ENCODE peak calls at places on chromosomes 2 and 18, in nine cellular contexts. One of them, this sample, is unnamed.

GRCh38 chr2:190186238-190186637 is 123.7 kb upstream of the MSTN start:
- DNase-seq in RPMI8226: no peak
- DNase-seq in NCI-H774: no peak
- DNase-seq in brain microvascular endothelial cell: no peak
- DNase-seq in T-cell: no peak
- DNase-seq in activated naive CD4-positive, alpha-beta T cell treated with anti-CD3 and anti-CD28 coated beads, Interleukin-2, amount 10 ng/mL, durations not matched to agents 7 days and 5 days: no peak
- DNase-seq in A172: no peak
- DNase-seq in T-helper 2 cell: no peak
- DNase-seq in LNCaP clone FGC: no peak
- DNase-seq in this sample: no peak

GRCh38 chr2:237996041-237996593 is 29.3 kb downstream of the UBE2F start:
- DNase-seq in RPMI8226: no peak
- DNase-seq in NCI-H774: no peak
- DNase-seq in brain microvascular endothelial cell: no peak
- DNase-seq in T-cell: no peak
- DNase-seq in activated naive CD4-positive, alpha-beta T cell treated with anti-CD3 and anti-CD28 coated beads, Interleukin-2, amount 10 ng/mL, durations not matched to agents 7 days and 5 days: no peak
- DNase-seq in A172: peak
- DNase-seq in T-helper 2 cell: no peak
- DNase-seq in LNCaP clone FGC: no peak
- DNase-seq in this sample: no peak

GRCh38 chr18:57846258-57846657 is 43.1 kb upstream of the ATP8B1 start:
- DNase-seq in RPMI8226: no peak
- DNase-seq in NCI-H774: no peak
- DNase-seq in brain microvascular endothelial cell: peak
- DNase-seq in T-cell: no peak
- DNase-seq in activated naive CD4-positive, alpha-beta T cell treated with anti-CD3 and anti-CD28 coated beads, Interleukin-2, amount 10 ng/mL, durations not matched to agents 7 days and 5 days: no peak
- DNase-seq in A172: peak
- DNase-seq in T-helper 2 cell: no peak
- DNase-seq in LNCaP clone FGC: no peak
- DNase-seq in this sample: no peak

GRCh38 chr18:50796495-50796894 is 23.3 kb downstream of the MRO start:
- DNase-seq in RPMI8226: no peak
- DNase-seq in NCI-H774: no peak
- DNase-seq in brain microvascular endothelial cell: no peak
- DNase-seq in T-cell: no peak
- DNase-seq in activated naive CD4-positive, alpha-beta T cell treated with anti-CD3 and anti-CD28 coated beads, Interleukin-2, amount 10 ng/mL, durations not matched to agents 7 days and 5 days: no peak
- DNase-seq in A172: no peak
- DNase-seq in T-helper 2 cell: no peak
- DNase-seq in LNCaP clone FGC: no peak
- DNase-seq in this sample: no peak

GRCh38 chr2:238636269-238637073 is 209.7 kb downstream of the ASB1 start:
- DNase-seq in RPMI8226: no peak
- DNase-seq in NCI-H774: no peak
- DNase-seq in brain microvascular endothelial cell: no peak
- DNase-seq in T-cell: no peak
- DNase-seq in activated naive CD4-positive, alpha-beta T cell treated with anti-CD3 and anti-CD28 coated beads, Interleukin-2, amount 10 ng/mL, durations not matched to agents 7 days and 5 days: no peak
- DNase-seq in A172: peak
- DNase-seq in T-helper 2 cell: no peak
- DNase-seq in LNCaP clone FGC: no peak
- DNase-seq in this sample: no peak

GRCh38 chr2:53670351-53670750 is 97.3 kb upstream of the CHAC2 start:
- DNase-seq in RPMI8226: no peak
- DNase-seq in NCI-H774: no peak
- DNase-seq in brain microvascular endothelial cell: no peak
- DNase-seq in T-cell: no peak
- DNase-seq in activated naive CD4-positive, alpha-beta T cell treated with anti-CD3 and anti-CD28 coated beads, Interleukin-2, amount 10 ng/mL, durations not matched to agents 7 days and 5 days: no peak
- DNase-seq in A172: no peak
- DNase-seq in T-helper 2 cell: no peak
- DNase-seq in LNCaP clone FGC: no peak
- DNase-seq in this sample: no peak

GRCh38 chr2:114076961-114077360 is 187.1 kb downstream of the ACTR3 start:
- DNase-seq in RPMI8226: no peak
- DNase-seq in NCI-H774: no peak
- DNase-seq in brain microvascular endothelial cell: no peak
- DNase-seq in T-cell: no peak
- DNase-seq in activated naive CD4-positive, alpha-beta T cell treated with anti-CD3 and anti-CD28 coated beads, Interleukin-2, amount 10 ng/mL, durations not matched to agents 7 days and 5 days: no peak
- DNase-seq in A172: no peak
- DNase-seq in T-helper 2 cell: no peak
- DNase-seq in LNCaP clone FGC: no peak
- DNase-seq in this sample: no peak

GRCh38 chr18:23073996-23074606 is 61.2 kb upstream of the CABLES1 start:
- DNase-seq in RPMI8226: no peak
- DNase-seq in NCI-H774: no peak
- DNase-seq in brain microvascular endothelial cell: peak
- DNase-seq in T-cell: no peak
- DNase-seq in activated naive CD4-positive, alpha-beta T cell treated with anti-CD3 and anti-CD28 coated beads, Interleukin-2, amount 10 ng/mL, durations not matched to agents 7 days and 5 days: no peak
- DNase-seq in A172: no peak
- DNase-seq in T-helper 2 cell: no peak
- DNase-seq in LNCaP clone FGC: no peak
- DNase-seq in this sample: no peak

GRCh38 chr2:29749843-29750242 is 171.5 kb downstream of the ALK start:
- DNase-seq in RPMI8226: no peak
- DNase-seq in NCI-H774: no peak
- DNase-seq in brain microvascular endothelial cell: no peak
- DNase-seq in T-cell: no peak
- DNase-seq in activated naive CD4-positive, alpha-beta T cell treated with anti-CD3 and anti-CD28 coated beads, Interleukin-2, amount 10 ng/mL, durations not matched to agents 7 days and 5 days: no peak
- DNase-seq in A172: no peak
- DNase-seq in T-helper 2 cell: no peak
- DNase-seq in LNCaP clone FGC: no peak
- DNase-seq in this sample: no peak

GRCh38 chr2:85171916-85172315 is 38.7 kb downstream of the TCF7L1 start:
- DNase-seq in RPMI8226: no peak
- DNase-seq in NCI-H774: no peak
- DNase-seq in brain microvascular endothelial cell: no peak
- DNase-seq in T-cell: no peak
- DNase-seq in activated naive CD4-positive, alpha-beta T cell treated with anti-CD3 and anti-CD28 coated beads, Interleukin-2, amount 10 ng/mL, durations not matched to agents 7 days and 5 days: no peak
- DNase-seq in A172: no peak
- DNase-seq in T-helper 2 cell: no peak
- DNase-seq in LNCaP clone FGC: no peak
- DNase-seq in this sample: no peak

GRCh38 chr2:226849349-226849748 is 13.5 kb downstream of the RHBDD1 start:
- DNase-seq in RPMI8226: no peak
- DNase-seq in NCI-H774: no peak
- DNase-seq in brain microvascular endothelial cell: no peak
- DNase-seq in T-cell: no peak
- DNase-seq in activated naive CD4-positive, alpha-beta T cell treated with anti-CD3 and anti-CD28 coated beads, Interleukin-2, amount 10 ng/mL, durations not matched to agents 7 days and 5 days: no peak
- DNase-seq in A172: no peak
- DNase-seq in T-helper 2 cell: no peak
- DNase-seq in LNCaP clone FGC: no peak
- DNase-seq in this sample: no peak

GRCh38 chr2:3108710-3109702 is 268.6 kb downstream of the EIPR1 start:
- DNase-seq in RPMI8226: no peak
- DNase-seq in NCI-H774: no peak
- DNase-seq in brain microvascular endothelial cell: no peak
- DNase-seq in T-cell: no peak
- DNase-seq in activated naive CD4-positive, alpha-beta T cell treated with anti-CD3 and anti-CD28 coated beads, Interleukin-2, amount 10 ng/mL, durations not matched to agents 7 days and 5 days: no peak
- DNase-seq in A172: no peak
- DNase-seq in T-helper 2 cell: no peak
- DNase-seq in LNCaP clone FGC: no peak
- DNase-seq in this sample: no peak

GRCh38 chr2:109055435-109055834 is 66.4 kb upstream of the EDAR start:
- DNase-seq in RPMI8226: no peak
- DNase-seq in NCI-H774: no peak
- DNase-seq in brain microvascular endothelial cell: no peak
- DNase-seq in T-cell: no peak
- DNase-seq in activated naive CD4-positive, alpha-beta T cell treated with anti-CD3 and anti-CD28 coated beads, Interleukin-2, amount 10 ng/mL, durations not matched to agents 7 days and 5 days: no peak
- DNase-seq in A172: no peak
- DNase-seq in T-helper 2 cell: no peak
- DNase-seq in LNCaP clone FGC: no peak
- DNase-seq in this sample: no peak

GRCh38 chr2:170815746-170816498 is 765 bp upstream of the GAD1 start:
- DNase-seq in RPMI8226: peak
- DNase-seq in NCI-H774: peak
- DNase-seq in brain microvascular endothelial cell: peak
- DNase-seq in T-cell: peak
- DNase-seq in activated naive CD4-positive, alpha-beta T cell treated with anti-CD3 and anti-CD28 coated beads, Interleukin-2, amount 10 ng/mL, durations not matched to agents 7 days and 5 days: peak
- DNase-seq in A172: peak
- DNase-seq in T-helper 2 cell: peak
- DNase-seq in LNCaP clone FGC: no peak
- DNase-seq in this sample: no peak

GRCh38 chr2:70094978-70095832 is 7.9 kb downstream of the PCBP1 start:
- DNase-seq in RPMI8226: peak
- DNase-seq in NCI-H774: peak
- DNase-seq in brain microvascular endothelial cell: no peak
- DNase-seq in T-cell: peak
- DNase-seq in activated naive CD4-positive, alpha-beta T cell treated with anti-CD3 and anti-CD28 coated beads, Interleukin-2, amount 10 ng/mL, durations not matched to agents 7 days and 5 days: peak
- DNase-seq in A172: no peak
- DNase-seq in T-helper 2 cell: no peak
- DNase-seq in LNCaP clone FGC: peak
- DNase-seq in this sample: no peak

GRCh38 chr2:128736689-128737545 is 418.2 kb upstream of the HS6ST1 start:
- DNase-seq in RPMI8226: peak
- DNase-seq in NCI-H774: peak
- DNase-seq in brain microvascular endothelial cell: peak
- DNase-seq in T-cell: peak
- DNase-seq in activated naive CD4-positive, alpha-beta T cell treated with anti-CD3 and anti-CD28 coated beads, Interleukin-2, amount 10 ng/mL, durations not matched to agents 7 days and 5 days: peak
- DNase-seq in A172: no peak
- DNase-seq in T-helper 2 cell: peak
- DNase-seq in LNCaP clone FGC: no peak
- DNase-seq in this sample: peak

GRCh38 chr18:76984193-76985155 is 148.1 kb downstream of the MBP start:
- DNase-seq in RPMI8226: no peak
- DNase-seq in NCI-H774: no peak
- DNase-seq in brain microvascular endothelial cell: no peak
- DNase-seq in T-cell: no peak
- DNase-seq in activated naive CD4-positive, alpha-beta T cell treated with anti-CD3 and anti-CD28 coated beads, Interleukin-2, amount 10 ng/mL, durations not matched to agents 7 days and 5 days: no peak
- DNase-seq in A172: no peak
- DNase-seq in T-helper 2 cell: no peak
- DNase-seq in LNCaP clone FGC: no peak
- DNase-seq in this sample: no peak

GRCh38 chr18:23706971-23707640 is 17.9 kb downstream of the LAMA3 start:
- DNase-seq in RPMI8226: no peak
- DNase-seq in NCI-H774: no peak
- DNase-seq in brain microvascular endothelial cell: no peak
- DNase-seq in T-cell: no peak
- DNase-seq in activated naive CD4-positive, alpha-beta T cell treated with anti-CD3 and anti-CD28 coated beads, Interleukin-2, amount 10 ng/mL, durations not matched to agents 7 days and 5 days: no peak
- DNase-seq in A172: no peak
- DNase-seq in T-helper 2 cell: no peak
- DNase-seq in LNCaP clone FGC: no peak
- DNase-seq in this sample: no peak

GRCh38 chr18:45227004-45227403 is 388.3 kb upstream of the SLC14A2 start:
- DNase-seq in RPMI8226: no peak
- DNase-seq in NCI-H774: no peak
- DNase-seq in brain microvascular endothelial cell: no peak
- DNase-seq in T-cell: no peak
- DNase-seq in activated naive CD4-positive, alpha-beta T cell treated with anti-CD3 and anti-CD28 coated beads, Interleukin-2, amount 10 ng/mL, durations not matched to agents 7 days and 5 days: no peak
- DNase-seq in A172: no peak
- DNase-seq in T-helper 2 cell: no peak
- DNase-seq in LNCaP clone FGC: no peak
- DNase-seq in this sample: no peak

GRCh38 chr18:286515-287310 is 18.9 kb upstream of the THOC1 start:
- DNase-seq in RPMI8226: no peak
- DNase-seq in NCI-H774: peak
- DNase-seq in brain microvascular endothelial cell: peak
- DNase-seq in T-cell: no peak
- DNase-seq in activated naive CD4-positive, alpha-beta T cell treated with anti-CD3 and anti-CD28 coated beads, Interleukin-2, amount 10 ng/mL, durations not matched to agents 7 days and 5 days: no peak
- DNase-seq in A172: peak
- DNase-seq in T-helper 2 cell: no peak
- DNase-seq in LNCaP clone FGC: no peak
- DNase-seq in this sample: no peak

GRCh38 chr2:767944-768343 is 90.7 kb upstream of the TMEM18 start:
- DNase-seq in RPMI8226: no peak
- DNase-seq in NCI-H774: no peak
- DNase-seq in brain microvascular endothelial cell: no peak
- DNase-seq in T-cell: no peak
- DNase-seq in activated naive CD4-positive, alpha-beta T cell treated with anti-CD3 and anti-CD28 coated beads, Interleukin-2, amount 10 ng/mL, durations not matched to agents 7 days and 5 days: no peak
- DNase-seq in A172: no peak
- DNase-seq in T-helper 2 cell: no peak
- DNase-seq in LNCaP clone FGC: no peak
- DNase-seq in this sample: no peak

GRCh38 chr2:198309673-198310280 is 505.4 kb downstream of the PLCL1 start:
- DNase-seq in RPMI8226: peak
- DNase-seq in NCI-H774: peak
- DNase-seq in brain microvascular endothelial cell: peak
- DNase-seq in T-cell: peak
- DNase-seq in activated naive CD4-positive, alpha-beta T cell treated with anti-CD3 and anti-CD28 coated beads, Interleukin-2, amount 10 ng/mL, durations not matched to agents 7 days and 5 days: peak
- DNase-seq in A172: peak
- DNase-seq in T-helper 2 cell: peak
- DNase-seq in LNCaP clone FGC: peak
- DNase-seq in this sample: no peak

GRCh38 chr2:67828066-67828465 is 234.7 kb downstream of the C1D start:
- DNase-seq in RPMI8226: no peak
- DNase-seq in NCI-H774: no peak
- DNase-seq in brain microvascular endothelial cell: no peak
- DNase-seq in T-cell: no peak
- DNase-seq in activated naive CD4-positive, alpha-beta T cell treated with anti-CD3 and anti-CD28 coated beads, Interleukin-2, amount 10 ng/mL, durations not matched to agents 7 days and 5 days: no peak
- DNase-seq in A172: no peak
- DNase-seq in T-helper 2 cell: no peak
- DNase-seq in LNCaP clone FGC: no peak
- DNase-seq in this sample: no peak

GRCh38 chr18:50879302-50880107 is 587 bp downstream of the ME2 start:
- DNase-seq in RPMI8226: peak
- DNase-seq in NCI-H774: no peak
- DNase-seq in brain microvascular endothelial cell: peak
- DNase-seq in T-cell: peak
- DNase-seq in activated naive CD4-positive, alpha-beta T cell treated with anti-CD3 and anti-CD28 coated beads, Interleukin-2, amount 10 ng/mL, durations not matched to agents 7 days and 5 days: no peak
- DNase-seq in A172: no peak
- DNase-seq in T-helper 2 cell: no peak
- DNase-seq in LNCaP clone FGC: no peak
- DNase-seq in this sample: no peak

GRCh38 chr2:106232633-106233032 is 38.5 kb upstream of the UXS1 start:
- DNase-seq in RPMI8226: no peak
- DNase-seq in NCI-H774: no peak
- DNase-seq in brain microvascular endothelial cell: no peak
- DNase-seq in T-cell: no peak
- DNase-seq in activated naive CD4-positive, alpha-beta T cell treated with anti-CD3 and anti-CD28 coated beads, Interleukin-2, amount 10 ng/mL, durations not matched to agents 7 days and 5 days: no peak
- DNase-seq in A172: no peak
- DNase-seq in T-helper 2 cell: no peak
- DNase-seq in LNCaP clone FGC: no peak
- DNase-seq in this sample: no peak

This sample was measured in GOT3.